ENCODE peak calls at places on chromosome 16, in four cellular contexts. Q, E, J and U are unnamed samples.

GRCh38 chr16:50251375-50252081 is 14.8 kb upstream of the ADCY7 start:
- DNase-seq in J (peak; percentile 96), Q (no peak), E (peak; percentile 53), U (no peak)

GRCh38 chr16:85862476-85863383 is 36.2 kb upstream of the IRF8 start:
- DNase-seq in E (no peak), Q (no peak), J (no peak), U (no peak)

GRCh38 chr16:63461248-63461841 is 1425.1 kb upstream of the CDH8 start:
- DNase-seq in J (peak; percentile 29), Q (no peak), E (peak; percentile 42), U (peak; percentile 39)

GRCh38 chr16:57352636-57353047 is 5.9 kb upstream of the CCL22 start:
- DNase-seq in Q (no peak), J (no peak), E (no peak), U (no peak)

GRCh38 chr16:24541534-24541933 is 2.2 kb downstream of the RBBP6 start:
- DNase-seq in J (no peak), Q (no peak), E (no peak), U (no peak)

GRCh38 chr16:87790278-87791023 is 24.7 kb upstream of the KLHDC4 start:
- DNase-seq in Q (peak; percentile 81), J (no peak), E (peak; percentile 88), U (no peak)

GRCh38 chr16:23469814-23470213 is 16.8 kb upstream of the COG7 start:
- DNase-seq in J (peak; percentile 26), E (peak; percentile 89), Q (no peak), U (no peak)

GRCh38 chr16:85649411-85649977 is 36.4 kb downstream of the GSE1 start:
- DNase-seq in E (no peak), Q (no peak), J (no peak), U (no peak)

GRCh38 chr16:48231675-48232214 is 12.4 kb upstream of the LONP2 start:
- DNase-seq in J (peak; percentile 7), Q (no peak), E (no peak), U (peak; percentile 44)

GRCh38 chr16:74657873-74658642 is 8.6 kb downstream of the RFWD3 start:
- DNase-seq in E (no peak), J (no peak), Q (no peak), U (no peak)
- H3K36me3 ChIP-seq in E (peaks cover 8% of the 10 kb centered on the region), J (peaks cover 40% of the 10 kb centered on the region), Q (peaks cover 15% of the 10 kb centered on the region), U (peaks cover 5% of the 10 kb centered on the region)

GRCh38 chr16:4944333-4945281 is 7.7 kb upstream of the PPL start:
- DNase-seq in E (peak; percentile 89), J (peak; percentile 94), Q (peak; percentile 92), U (peak; percentile 86)
- H3K4me3 ChIP-seq in E (no peak overlapping the region), J (no peak overlapping the region), Q (no peak overlapping the region), U (no peak overlapping the region)

DNA sequence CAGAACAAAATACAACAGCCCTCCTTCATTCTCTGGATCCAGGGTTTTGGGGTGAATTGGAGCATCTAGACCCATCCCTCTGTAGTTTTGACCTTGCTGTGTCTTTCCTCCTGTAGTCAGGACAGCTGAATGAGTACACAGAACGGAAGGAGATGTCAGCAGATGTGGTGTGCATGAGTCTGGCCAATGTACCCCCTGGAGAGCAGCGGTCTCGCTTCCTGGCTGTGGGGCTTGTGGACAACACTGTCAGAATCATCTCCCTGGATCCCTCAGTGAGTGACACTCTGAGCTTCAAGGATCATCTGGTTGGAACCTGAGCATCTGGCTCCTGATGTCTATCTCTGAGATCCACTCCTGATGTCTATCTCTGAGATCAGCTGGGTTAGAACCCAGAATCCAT is 32.4 kb downstream of the SF3B3 start:
- DNase-seq in E (no peak), J (no peak), Q (no peak), U (no peak)
- H3K36me3 ChIP-seq in E (peaks cover 33% of the 10 kb centered on the region), J (peaks cover 76% of the 10 kb centered on the region), Q (peaks cover 37% of the 10 kb centered on the region), U (peaks cover 14% of the 10 kb centered on the region)

GRCh38 chr16:61581417-61582046 is 454.7 kb downstream of the CDH8 start:
- DNase-seq in Q (no peak), E (no peak), J (no peak), U (no peak)

GRCh38 chr16:61580579-61580978 is 455.7 kb downstream of the CDH8 start:
- DNase-seq in J (no peak), E (no peak), Q (no peak), U (no peak)

GRCh38 chr16:61575617-61576016 is 460.6 kb downstream of the CDH8 start:
- DNase-seq in E (no peak), Q (no peak), J (no peak), U (no peak)

GRCh38 chr16:61579195-61579594 is 457.0 kb downstream of the CDH8 start:
- DNase-seq in E (no peak), Q (no peak), J (no peak), U (no peak)

DNA sequence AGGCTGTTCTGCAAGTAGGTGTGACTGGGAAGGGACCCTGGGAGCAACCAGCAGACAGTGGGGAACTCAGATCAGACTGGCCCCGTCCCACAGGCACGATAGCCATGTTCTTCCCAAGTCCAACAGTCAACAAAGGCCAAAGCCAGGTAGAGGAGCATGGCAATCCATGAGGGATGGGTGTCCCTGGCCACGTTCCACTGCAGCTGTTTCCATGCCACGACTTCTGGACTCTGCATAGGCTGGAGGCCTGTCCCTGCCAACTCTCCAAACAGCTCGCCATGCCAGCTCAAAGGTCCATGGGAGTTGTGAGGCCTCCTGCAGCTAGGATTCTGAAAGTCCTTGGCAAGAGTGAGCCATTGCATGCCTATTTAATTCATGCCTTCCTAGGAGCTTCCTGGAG is 459.8 kb downstream of the CDH8 start:
- DNase-seq in Q (no peak), E (no peak), J (no peak), U (no peak)
- H3K4me3 ChIP-seq in Q (no peak overlapping the region), E (no peak overlapping the region), J (no peak overlapping the region), U (no peak overlapping the region)